ENCODE peak calls at places on chromosomes 11 and 22, in five cellular contexts. X is GM12865; I is CD8-positive, alpha-beta T cell; Q is right lobe of liver; Y is adrenal gland. A is an unnamed sample.

GRCh38 chr11:134358165-134358852 is 26.5 kb downstream of the GLB1L2 start:
- DNase-seq in X (no peak), Q (no peak), I (no peak), Y (no peak), A (no peak)

GRCh38 chr11:64772318-64773018 is 5.9 kb downstream of the SF1 start:
- DNase-seq in I (no peak), Y (no peak), X (peak; percentile 63), Q (no peak), A (no peak)

GRCh38 chr11:120335596-120335927 is 651 bp upstream of the ARHGEF12 start:
- DNase-seq in Q (no peak), X (no peak), Y (no peak), I (no peak), A (no peak)

GRCh38 chr11:17163742-17164141 is 44.0 kb downstream of the PIK3C2A start:
- DNase-seq in Q (no peak), I (no peak), X (no peak), Y (no peak), A (no peak)

GRCh38 chr22:23124611-23125511 is 16.9 kb downstream of the RSPH14 start:
- DNase-seq in I (no peak), Y (peak; percentile 68), Q (no peak), X (no peak), A (no peak)

GRCh38 chr11:60788401-60789110 is 3.4 kb downstream of the MS4A10 start:
- DNase-seq in Y (no peak), Q (no peak), I (no peak), X (no peak), A (no peak)

GRCh38 chr11:65774525-65775306 is 6.1 kb downstream of the AP5B1 start:
- DNase-seq in Q (no peak), X (no peak), Y (peak; percentile 21), I (no peak), A (no peak)

GRCh38 chr11:12868315-12869073 is 140.6 kb upstream of the RASSF10 start:
- DNase-seq in X (no peak), Q (no peak), I (no peak), Y (no peak), A (no peak)

GRCh38 chr11:45238724-45239123 is 47.4 kb downstream of the SYT13 start:
- DNase-seq in I (no peak), X (no peak), Q (no peak), Y (no peak), A (no peak)

GRCh38 chr11:126405374-126405773 is 49.9 kb downstream of the ST3GAL4 start:
- DNase-seq in Y (no peak), Q (no peak), I (no peak), X (no peak), A (peak; percentile 90)

GRCh38 chr11:18192988-18193387 is 20.4 kb downstream of the MRGPRX4 start:
- DNase-seq in Y (no peak), X (peak; percentile 50), Q (no peak), I (no peak), A (no peak)

GRCh38 chr22:50699754-50700386 is 27.2 kb downstream of the SHANK3 start:
- DNase-seq in Y (no peak), I (no peak), Q (peak; percentile 83), X (peak; percentile 20), A (no peak)

GRCh38 chr22:40791241-40791640 is 27.9 kb downstream of the SLC25A17 start:
- DNase-seq in Q (no peak), X (no peak), I (no peak), Y (no peak), A (no peak)

GRCh38 chr11:18394928-18395734 is 768 bp downstream of the LDHA start:
- DNase-seq in Y (no peak), X (peak; percentile 39), I (no peak), Q (peak; percentile 55), A (peak; percentile 48)

GRCh38 chr22:47724030-47724429 is 961.6 kb downstream of the TBC1D22A start:
- DNase-seq in I (no peak), X (no peak), Y (no peak), Q (no peak), A (no peak)

GRCh38 chr11:58829736-58830135 is 14.8 kb downstream of the GLYATL2 start:
- DNase-seq in Q (no peak), X (no peak), I (no peak), Y (no peak), A (no peak)

GRCh38 chr11:128500488-128500887 is 86.9 kb downstream of the ETS1 start:
- DNase-seq in X (no peak), I (no peak), Q (no peak), Y (no peak), A (no peak)

GRCh38 chr11:120109531-120109930 is 28.4 kb downstream of the TRIM29 start:
- DNase-seq in X (no peak), Y (no peak), I (no peak), Q (no peak), A (no peak)

GRCh38 chr11:129959687-129960086 is 42.9 kb downstream of the PRDM10 start:
- DNase-seq in Q (no peak), X (no peak), I (no peak), Y (no peak), A (no peak)

GRCh38 chr11:86089659-86090058 is 20.8 kb upstream of the PICALM start:
- DNase-seq in Q (no peak), Y (no peak), I (no peak), X (no peak), A (no peak)

GRCh38 chr11:125165664-125166346 is 1.3 kb downstream of the PKNOX2 start:
- DNase-seq in Y (no peak), I (no peak), X (no peak), Q (no peak), A (no peak)

GRCh38 chr11:42544726-42545125 is 767.1 kb upstream of the API5 start:
- DNase-seq in X (no peak), I (no peak), Q (no peak), Y (no peak), A (no peak)

GRCh38 chr11:115872418-115872817 is 368.2 kb upstream of the CADM1 start:
- DNase-seq in I (no peak), Q (no peak), Y (no peak), X (peak; percentile 28), A (no peak)

DNA sequence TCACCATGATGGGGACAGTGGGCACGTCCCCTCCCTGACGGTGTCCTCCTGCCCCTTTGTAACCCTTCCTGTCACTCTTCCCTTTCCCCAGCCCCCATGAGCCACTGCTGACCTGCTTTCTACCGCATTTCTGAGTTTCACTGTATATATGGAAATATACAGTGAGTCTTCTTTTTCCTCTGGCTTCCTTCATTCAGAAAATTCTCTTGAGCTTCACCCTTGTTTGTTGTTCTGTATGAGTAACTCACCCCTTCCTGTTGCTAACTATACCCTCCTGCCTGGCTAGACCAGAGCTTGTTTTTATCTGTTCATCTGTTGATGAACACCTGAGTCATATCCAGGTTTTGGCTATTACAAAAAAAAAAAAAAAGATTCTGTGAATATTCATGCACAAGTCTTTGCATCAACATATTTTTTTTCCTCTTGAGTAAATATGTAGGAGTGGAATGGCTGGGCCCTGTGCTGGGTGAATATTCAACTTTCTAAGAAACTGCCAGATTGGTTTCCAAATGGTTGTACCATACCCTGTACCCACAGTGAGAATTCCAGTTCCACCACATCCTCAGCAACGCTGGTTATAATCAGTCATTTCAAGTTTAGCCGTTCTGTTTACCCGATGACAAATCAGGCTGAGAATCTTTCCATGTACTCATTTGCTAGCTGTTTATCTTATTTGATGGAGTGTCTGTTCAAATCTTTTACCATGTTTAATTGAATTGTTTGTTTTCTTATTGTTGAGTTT is 62.0 kb downstream of the IGF2 start:
- DNase-seq in Q (no peak), I (no peak), X (no peak), Y (no peak), A (no peak)
- H3K4me3 ChIP-seq in Q (no peak overlapping the region), I (no peak overlapping the region), X (no peak overlapping the region), Y (no peak overlapping the region), A (no peak overlapping the region)

GRCh38 chr11:102202972-102203371 is 92.7 kb downstream of the YAP1 start:
- DNase-seq in X (no peak), Y (no peak), Q (no peak), I (no peak), A (no peak)

GRCh38 chr11:102205805-102206204 is 95.6 kb downstream of the YAP1 start:
- DNase-seq in Y (no peak), I (no peak), Q (no peak), X (peak; percentile 59), A (no peak)

GRCh38 chr11:102204174-102204573 is 93.9 kb downstream of the YAP1 start:
- DNase-seq in X (no peak), I (no peak), Q (no peak), Y (no peak), A (no peak)

GRCh38 chr11:102214623-102215022 is 102.7 kb upstream of the BIRC3 start:
- DNase-seq in X (no peak), I (no peak), Y (no peak), Q (no peak), A (no peak)

DNA sequence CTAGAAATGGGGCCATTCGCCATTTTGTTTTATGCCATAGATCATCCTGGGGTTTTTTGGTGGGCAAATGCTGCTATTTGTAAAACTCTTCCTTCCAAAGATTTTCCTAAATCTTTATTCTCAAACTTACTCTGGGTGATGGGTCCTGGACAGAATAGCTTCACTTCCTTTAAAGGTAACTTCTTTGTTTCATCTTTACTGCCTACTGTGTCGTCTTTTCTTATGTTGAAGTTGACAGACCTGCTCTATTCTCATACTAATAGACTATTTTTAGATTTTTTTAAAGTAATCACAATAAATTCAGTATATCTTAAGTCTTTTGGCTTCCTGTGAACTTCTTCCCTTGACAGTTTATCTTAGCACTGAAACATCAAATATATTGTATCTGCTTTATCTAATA is 98.6 kb downstream of the YAP1 start:
- DNase-seq in Q (no peak), I (no peak), Y (no peak), X (no peak), A (no peak)
- H3K4me3 ChIP-seq in Q (no peak overlapping the region), I (no peak overlapping the region), Y (no peak overlapping the region), X (no peak overlapping the region), A (no peak overlapping the region)

GRCh38 chr11:68314886-68315580 is 2.6 kb downstream of the LRP5 start:
- DNase-seq in Q (peak; percentile 92), X (no peak), Y (peak; percentile 75), I (no peak), A (peak; percentile 82)
- H3K4me3 ChIP-seq in Q (peak overlapping the region; percentile 74), X (no peak overlapping the region), Y (no peak overlapping the region), I (no peak overlapping the region), A (peak overlapping the region; percentile 67)

DNA sequence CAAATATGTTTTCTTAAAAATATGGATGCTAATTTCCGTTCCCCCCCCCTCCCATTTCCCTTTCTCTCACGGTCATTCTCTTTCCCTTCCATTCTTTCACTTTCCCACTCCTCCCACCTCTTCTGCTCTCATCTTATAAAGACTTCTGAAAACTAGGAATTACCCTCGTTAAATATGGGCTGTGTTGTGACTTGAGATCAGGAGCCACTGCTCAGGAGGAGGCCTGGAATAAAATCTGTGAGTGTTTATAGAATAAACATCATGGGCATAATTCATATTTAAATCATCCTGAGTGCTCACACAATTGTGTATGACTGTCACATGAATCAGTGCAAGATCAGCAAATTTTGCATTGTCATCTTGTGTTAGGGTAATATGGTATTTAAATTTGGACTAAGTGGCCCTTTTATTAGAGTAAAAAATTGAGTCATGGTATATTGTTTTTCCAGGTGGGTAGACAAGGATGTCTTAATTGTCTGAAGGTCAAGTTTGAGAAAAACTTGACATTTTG is 208.0 kb downstream of the DDX10 start:
- DNase-seq in I (no peak), X (no peak), Q (no peak), Y (no peak), A (no peak)
- H3K4me3 ChIP-seq in I (no peak overlapping the region), X (no peak overlapping the region), Q (no peak overlapping the region), Y (no peak overlapping the region), A (no peak overlapping the region)